ENCODE peak calls at places on chromosome 1, in four cellular contexts. One of them, this sample, is unnamed.

GRCh38 chr1:191279266-191279800 is 801.7 kb upstream of the BRINP3 start:
- DNase-seq in A549: no peak
- DNase-seq in PC-3: peak; percentile 38
- DNase-seq in RWPE1: no peak
- DNase-seq in this sample: peak; percentile 68

GRCh38 chr1:167499106-167499505 is 19.2 kb downstream of the CD247 start:
- DNase-seq in A549: no peak
- DNase-seq in RWPE1: no peak
- DNase-seq in PC-3: no peak
- DNase-seq in this sample: no peak

GRCh38 chr1:233238884-233239432 is 56.6 kb downstream of the PCNX2 start:
- DNase-seq in PC-3: no peak
- DNase-seq in A549: peak; percentile 29
- DNase-seq in RWPE1: no peak
- DNase-seq in this sample: no peak

GRCh38 chr1:5955479-5955977 is 36.7 kb downstream of the NPHP4 start:
- DNase-seq in A549: no peak
- DNase-seq in PC-3: no peak
- DNase-seq in RWPE1: no peak
- DNase-seq in this sample: peak; percentile 6

GRCh38 chr1:94863919-94864318 is 43.8 kb downstream of the SLC44A3 start:
- DNase-seq in RWPE1: peak; percentile 80
- DNase-seq in A549: peak; percentile 64
- DNase-seq in PC-3: peak; percentile 89
- DNase-seq in this sample: peak; percentile 86

GRCh38 chr1:30485072-30485471 is 238.3 kb downstream of the MATN1 start:
- DNase-seq in PC-3: no peak
- DNase-seq in A549: no peak
- DNase-seq in RWPE1: no peak
- DNase-seq in this sample: no peak

GRCh38 chr1:53340660-53341520 is 13.0 kb upstream of the LRP8 start:
- DNase-seq in PC-3: no peak
- DNase-seq in RWPE1: no peak
- DNase-seq in A549: no peak
- DNase-seq in this sample: no peak

GRCh38 chr1:183339556-183340167 is 78.5 kb downstream of the NMNAT2 start:
- DNase-seq in PC-3: no peak
- DNase-seq in RWPE1: no peak
- DNase-seq in A549: no peak
- DNase-seq in this sample: no peak

GRCh38 chr1:156102634-156103511 is 11.6 kb upstream of the LMNA start:
- DNase-seq in PC-3: no peak
- DNase-seq in RWPE1: no peak
- DNase-seq in A549: no peak
- DNase-seq in this sample: no peak

GRCh38 chr1:180838535-180838934 is 74.2 kb upstream of the KIAA1614 start:
- DNase-seq in RWPE1: no peak
- DNase-seq in PC-3: no peak
- DNase-seq in A549: no peak
- DNase-seq in this sample: no peak

GRCh38 chr1:198155253-198155652 is 1.5 kb upstream of the NEK7 start:
- DNase-seq in A549: peak; percentile 32
- DNase-seq in PC-3: peak; percentile 84
- DNase-seq in RWPE1: peak; percentile 60
- DNase-seq in this sample: peak; percentile 39

GRCh38 chr1:23167353-23168078 is 1.1 kb downstream of the LUZP1 start:
- DNase-seq in A549: no peak
- DNase-seq in PC-3: peak; percentile 36
- DNase-seq in RWPE1: peak; percentile 84
- DNase-seq in this sample: peak; percentile 87

GRCh38 chr1:27070390-27071048 is 57.9 kb upstream of the TENT5B start:
- DNase-seq in RWPE1: no peak
- DNase-seq in A549: no peak
- DNase-seq in PC-3: no peak
- DNase-seq in this sample: peak; percentile 15

GRCh38 chr1:37410815-37411214 is 63.6 kb upstream of the ZC3H12A start:
- DNase-seq in PC-3: peak; percentile 30
- DNase-seq in RWPE1: peak; percentile 49
- DNase-seq in A549: no peak
- DNase-seq in this sample: peak; percentile 49

GRCh38 chr1:65014321-65014720 is 48.0 kb upstream of the JAK1 start:
- DNase-seq in A549: no peak
- DNase-seq in RWPE1: no peak
- DNase-seq in PC-3: no peak
- DNase-seq in this sample: no peak

GRCh38 chr1:13699510-13699909 is 478 bp upstream of the PRDM2 start:
- DNase-seq in A549: peak; percentile 20
- DNase-seq in PC-3: peak; percentile 17
- DNase-seq in RWPE1: peak; percentile 8
- DNase-seq in this sample: peak; percentile 33

GRCh38 chr1:239717097-239718051 is 331.0 kb downstream of the CHRM3 start:
- DNase-seq in PC-3: peak; percentile 75
- DNase-seq in A549: peak; percentile 8
- DNase-seq in RWPE1: no peak
- DNase-seq in this sample: no peak

GRCh38 chr1:157968503-157968902 is 24.9 kb upstream of the KIRREL1 start:
- DNase-seq in RWPE1: peak; percentile 58
- DNase-seq in PC-3: peak; percentile 81
- DNase-seq in A549: peak; percentile 44
- DNase-seq in this sample: peak; percentile 69

GRCh38 chr1:209899948-209900347 is 38.1 kb upstream of the SYT14 start:
- DNase-seq in RWPE1: no peak
- DNase-seq in A549: peak; percentile 31
- DNase-seq in PC-3: peak; percentile 59
- DNase-seq in this sample: no peak

GRCh38 chr1:51310871-51311613 is 19.3 kb downstream of the TTC39A start:
- DNase-seq in RWPE1: no peak
- DNase-seq in PC-3: no peak
- DNase-seq in A549: no peak
- DNase-seq in this sample: peak; percentile 26

GRCh38 chr1:183770816-183771128 is 34.1 kb upstream of the RGL1 start:
- DNase-seq in PC-3: no peak
- DNase-seq in RWPE1: no peak
- DNase-seq in A549: no peak
- DNase-seq in this sample: no peak

GRCh38 chr1:30313176-30313575 is 410.2 kb downstream of the MATN1 start:
- DNase-seq in RWPE1: no peak
- DNase-seq in PC-3: no peak
- DNase-seq in A549: no peak
- DNase-seq in this sample: no peak

GRCh38 chr1:16077430-16078245 is 4.2 kb upstream of the FAM131C start:
- DNase-seq in PC-3: no peak
- DNase-seq in RWPE1: no peak
- DNase-seq in A549: no peak
- DNase-seq in this sample: peak; percentile 55

GRCh38 chr1:205074513-205074912 is 9.7 kb downstream of the TMEM81 start:
- DNase-seq in PC-3: no peak
- DNase-seq in RWPE1: peak; percentile 32
- DNase-seq in A549: no peak
- DNase-seq in this sample: peak; percentile 44

GRCh38 chr1:212609701-212610574 is 1.4 kb downstream of the ATF3 start:
- DNase-seq in A549: no peak
- DNase-seq in PC-3: peak; percentile 51
- DNase-seq in RWPE1: no peak
- DNase-seq in this sample: no peak

GRCh38 chr1:200958597-200958996 is 63.9 kb downstream of the INAVA start:
- DNase-seq in PC-3: no peak
- DNase-seq in RWPE1: no peak
- DNase-seq in A549: no peak
- DNase-seq in this sample: no peak

GRCh38 chr1:188735567-188735966 is 1742.1 kb downstream of the BRINP3 start:
- DNase-seq in RWPE1: no peak
- DNase-seq in PC-3: peak; percentile 1
- DNase-seq in A549: peak; percentile 12
- DNase-seq in this sample: no peak

GRCh38 chr1:224784606-224785328 is 144.7 kb upstream of the DNAH14 start:
- DNase-seq in PC-3: peak; percentile 20
- DNase-seq in A549: no peak
- DNase-seq in RWPE1: no peak
- DNase-seq in this sample: peak; percentile 35

GRCh38 chr1:237794071-237794470 is 96.7 kb downstream of the ZP4 start:
- DNase-seq in A549: peak; percentile 50
- DNase-seq in PC-3: no peak
- DNase-seq in RWPE1: peak; percentile 24
- DNase-seq in this sample: peak; percentile 13

GRCh38 chr1:111887875-111888274 is 101.6 kb downstream of the KCND3 start:
- DNase-seq in PC-3: no peak
- DNase-seq in A549: no peak
- DNase-seq in RWPE1: no peak
- DNase-seq in this sample: no peak

GRCh38 chr1:58628987-58629598 is 52.0 kb upstream of the TACSTD2 start:
- DNase-seq in A549: no peak
- DNase-seq in PC-3: peak; percentile 19
- DNase-seq in RWPE1: no peak
- DNase-seq in this sample: no peak

GRCh38 chr1:245389878-245390277 is 235.1 kb downstream of the KIF26B start:
- DNase-seq in A549: no peak
- DNase-seq in PC-3: no peak
- DNase-seq in RWPE1: no peak
- DNase-seq in this sample: no peak

GRCh38 chr1:222071313-222071886 is 329.5 kb upstream of the DUSP10 start:
- DNase-seq in PC-3: no peak
- DNase-seq in A549: no peak
- DNase-seq in RWPE1: no peak
- DNase-seq in this sample: no peak

GRCh38 chr1:117710710-117711109 is 104.9 kb downstream of the TENT5C start:
- DNase-seq in PC-3: peak; percentile 44
- DNase-seq in A549: no peak
- DNase-seq in RWPE1: no peak
- DNase-seq in this sample: no peak
- TF ChIP-seq CTCF in PC-3: peak; percentile 86
- TF ChIP-seq CTCF in A549: peak; percentile 14
- TF ChIP-seq CTCF in RWPE1: no peak
- TF ChIP-seq CTCF in this sample: no peak

GRCh38 chr1:159960721-159961381 is 6.8 kb upstream of the SLAMF9 start:
- DNase-seq in PC-3: peak; percentile 85
- DNase-seq in RWPE1: peak; percentile 87
- DNase-seq in A549: peak; percentile 62
- DNase-seq in this sample: peak; percentile 97

GRCh38 chr1:159959451-159959850 is 5.4 kb upstream of the SLAMF9 start:
- DNase-seq in PC-3: peak; percentile 94
- DNase-seq in A549: no peak
- DNase-seq in RWPE1: peak; percentile 31
- DNase-seq in this sample: peak; percentile 93

GRCh38 chr1:159958721-159959380 is 4.8 kb upstream of the SLAMF9 start:
- DNase-seq in A549: no peak
- DNase-seq in PC-3: no peak
- DNase-seq in RWPE1: no peak
- DNase-seq in this sample: no peak

GRCh38 chr1:159955456-159955855 is 1.4 kb upstream of the SLAMF9 start:
- DNase-seq in RWPE1: no peak
- DNase-seq in A549: no peak
- DNase-seq in PC-3: no peak
- DNase-seq in this sample: peak; percentile 72

GRCh38 chr1:159957824-159958268 is 3.8 kb upstream of the SLAMF9 start:
- DNase-seq in PC-3: no peak
- DNase-seq in A549: no peak
- DNase-seq in RWPE1: no peak
- DNase-seq in this sample: no peak
- TF ChIP-seq CTCF in PC-3: no peak
- TF ChIP-seq CTCF in A549: no peak
- TF ChIP-seq CTCF in RWPE1: no peak
- TF ChIP-seq CTCF in this sample: no peak

GRCh38 chr1:2546515-2547209 is 9.5 kb upstream of the TNFRSF14 start:
- DNase-seq in A549: peak; percentile 89
- DNase-seq in PC-3: peak; percentile 98
- DNase-seq in RWPE1: peak; percentile 90
- DNase-seq in this sample: peak; percentile 85
- TF ChIP-seq CTCF in A549: no peak
- TF ChIP-seq CTCF in PC-3: no peak
- TF ChIP-seq CTCF in RWPE1: no peak
- TF ChIP-seq CTCF in this sample: no peak

GRCh38 chr1:19648689-19649088 is 4.6 kb downstream of the NBL1 start:
- DNase-seq in A549: peak; percentile 42
- DNase-seq in PC-3: peak; percentile 51
- DNase-seq in RWPE1: no peak
- DNase-seq in this sample: peak; percentile 74
- TF ChIP-seq CTCF in A549: peak; percentile 25
- TF ChIP-seq CTCF in PC-3: no peak
- TF ChIP-seq CTCF in RWPE1: peak; percentile 35
- TF ChIP-seq CTCF in this sample: peak; percentile 59

This sample was measured in epithelial cell of esophagus.